ENCODE peak calls at places on chromosomes 12 and 14, in four cellular contexts. V is fibroblast of villous mesenchyme, O is left ventricle myocardium inferior, F is left ventricle myocardium superior. Z is an unnamed sample.

GRCh38 chr14:71588028-71588427 is 344.2 kb upstream of the RGS6 start:
- DNase-seq in F (no peak), V (no peak), O (no peak), Z (no peak)

GRCh38 chr14:100142073-100143040 is 17.1 kb downstream of the DEGS2 start:
- DNase-seq in V (no peak), O (peak; percentile 51), F (peak; percentile 61), Z (no peak)

GRCh38 chr12:80862606-80863005 is 75.1 kb downstream of the LIN7A start:
- DNase-seq in O (no peak), F (no peak), V (no peak), Z (peak; percentile 8)

GRCh38 chr14:77053046-77053841 is 24.7 kb upstream of the IRF2BPL start:
- DNase-seq in F (peak; percentile 89), V (peak; percentile 94), O (peak; percentile 80), Z (peak; percentile 92)

GRCh38 chr12:42482820-42483533 is 106.6 kb downstream of the PRICKLE1 start:
- DNase-seq in V (peak; percentile 58), F (peak; percentile 91), O (peak; percentile 79), Z (peak; percentile 79)

GRCh38 chr14:105147701-105148603 is 20.6 kb downstream of the JAG2 start:
- DNase-seq in F (peak; percentile 36), V (no peak), O (peak; percentile 14), Z (no peak)

GRCh38 chr12:76554411-76555225 is 5.0 kb downstream of the OSBPL8 start:
- DNase-seq in O (no peak), V (no peak), F (no peak), Z (no peak)

GRCh38 chr14:104075530-104076151 is 9.9 kb upstream of the ASPG start:
- DNase-seq in V (no peak), F (no peak), O (no peak), Z (peak; percentile 28)

Z was measured in NB4.